ENCODE peak calls at places on chromosomes 2 and 18, in ten cellular contexts. G, U, L, V, P, R, D, M, E and N are unnamed samples.

GRCh38 chr2:113124984-113125855 is 2.2 kb upstream of the IL1RN start:
- DNase-seq in R (no peak), G (no peak), U (no peak), M (no peak), D (no peak), L (no peak), P (no peak), V (no peak), E (peak; percentile 42), N (no peak)

GRCh38 chr2:72008608-72009007 is 139.1 kb downstream of the CYP26B1 start:
- DNase-seq in U (no peak), G (no peak), P (no peak), R (no peak), V (no peak), D (no peak), E (no peak), L (no peak), M (no peak), N (no peak)

GRCh38 chr2:172552547-172553291 is 3.2 kb upstream of the PDK1 start:
- DNase-seq in M (no peak), V (peak; percentile 69), E (peak; percentile 94), L (peak; percentile 81), G (peak; percentile 69), P (no peak), R (peak; percentile 49), D (peak; percentile 91), U (peak; percentile 19), N (peak; percentile 65)

GRCh38 chr2:202023904-202024266 is 9.8 kb upstream of the FZD7 start:
- DNase-seq in V (no peak), L (no peak), M (no peak), P (no peak), G (no peak), D (no peak), U (no peak), E (no peak), R (no peak), N (no peak)

GRCh38 chr2:145157626-145158025 is 637.7 kb upstream of the ZEB2 start:
- DNase-seq in V (no peak), D (no peak), P (no peak), G (peak; percentile 15), U (no peak), L (no peak), E (no peak), M (no peak), R (no peak), N (peak; percentile 4)

GRCh38 chr2:200477667-200478121 is 32.2 kb downstream of the KCTD18 start:
- DNase-seq in D (peak; percentile 32), E (no peak), U (no peak), M (no peak), V (peak; percentile 66), G (no peak), R (no peak), P (no peak), L (no peak), N (no peak)

GRCh38 chr2:88082781-88083180 is 15.2 kb downstream of the SMYD1 start:
- DNase-seq in P (no peak), D (no peak), M (no peak), R (no peak), U (no peak), G (no peak), L (no peak), E (no peak), V (no peak), N (no peak)

GRCh38 chr2:42859006-42859552 is 66.7 kb upstream of the HAAO start:
- DNase-seq in U (peak; percentile 76), G (peak; percentile 68), P (peak; percentile 50), E (peak; percentile 52), D (peak; percentile 90), L (peak; percentile 56), R (peak; percentile 83), M (peak; percentile 75), V (peak; percentile 63), N (peak; percentile 71)

GRCh38 chr18:3466051-3466450 is 16.1 kb downstream of the TGIF1 start:
- DNase-seq in M (no peak), E (peak; percentile 67), P (no peak), V (peak; percentile 87), L (peak; percentile 82), G (no peak), U (peak; percentile 66), R (peak; percentile 37), D (peak; percentile 93), N (peak; percentile 62)

GRCh38 chr18:34358923-34359322 is 134.2 kb upstream of the NOL4 start:
- DNase-seq in D (no peak), V (no peak), P (no peak), R (no peak), E (no peak), U (no peak), L (no peak), G (no peak), M (no peak), N (no peak)

GRCh38 chr2:28639836-28640235 is 111.8 kb upstream of the PPP1CB start:
- DNase-seq in E (no peak), D (no peak), G (no peak), V (no peak), P (no peak), L (no peak), M (no peak), R (peak; percentile 66), U (peak; percentile 39), N (no peak)

GRCh38 chr18:11665146-11665545 is 23.9 kb upstream of the GNAL start:
- DNase-seq in V (no peak), D (no peak), U (no peak), R (no peak), L (no peak), G (no peak), E (no peak), P (no peak), M (no peak), N (no peak)

GRCh38 chr2:128277961-128278681 is 40.5 kb downstream of the HS6ST1 start:
- DNase-seq in V (no peak), M (peak; percentile 44), D (no peak), G (no peak), U (no peak), L (no peak), R (no peak), P (no peak), E (no peak), N (no peak)

GRCh38 chr2:144412727-144413126 is 107.2 kb downstream of the ZEB2 start:
- DNase-seq in U (no peak), M (no peak), G (no peak), V (no peak), E (no peak), R (no peak), D (peak; percentile 27), L (no peak), P (no peak), N (no peak)

GRCh38 chr2:240479561-240479960 is 44.1 kb downstream of the GPC1 start:
- DNase-seq in V (no peak), U (no peak), L (no peak), D (no peak), R (peak; percentile 2), P (no peak), G (no peak), M (no peak), E (no peak), N (no peak)

GRCh38 chr2:99636432-99637034 is 146.7 kb upstream of the REV1 start:
- DNase-seq in E (no peak), R (no peak), G (no peak), L (no peak), V (no peak), D (peak; percentile 8), M (no peak), P (no peak), U (no peak), N (no peak)

GRCh38 chr2:45649855-45650806 is 1.3 kb upstream of the PRKCE start:
- DNase-seq in M (peak; percentile 80), G (no peak), R (peak; percentile 86), V (no peak), P (peak; percentile 42), D (peak; percentile 63), U (peak; percentile 55), E (peak; percentile 42), L (no peak), N (peak; percentile 82)

GRCh38 chr18:6810191-6810590 is 80.7 kb downstream of the ARHGAP28 start:
- DNase-seq in U (no peak), R (no peak), P (no peak), E (no peak), L (no peak), V (no peak), M (no peak), G (no peak), D (peak; percentile 73), N (no peak)

GRCh38 chr2:23526114-23526513 is 141.1 kb downstream of the KLHL29 start:
- DNase-seq in E (no peak), V (no peak), G (no peak), D (no peak), L (no peak), R (no peak), M (no peak), P (no peak), U (no peak), N (no peak)

GRCh38 chr2:37367984-37368383 is 23.6 kb downstream of the QPCT start:
- DNase-seq in G (no peak), D (no peak), V (no peak), E (no peak), P (no peak), U (no peak), L (no peak), R (no peak), M (no peak), N (no peak)

GRCh38 chr2:27566628-27567027 is 16.2 kb upstream of the ZNF512 start:
- DNase-seq in D (peak; percentile 45), L (peak; percentile 73), U (no peak), M (no peak), V (peak; percentile 50), E (peak; percentile 68), G (no peak), R (no peak), P (no peak), N (peak; percentile 62)

GRCh38 chr2:236250909-236251579 is 13.2 kb downstream of the ASB18 start:
- DNase-seq in L (no peak), P (no peak), D (no peak), R (no peak), G (no peak), E (no peak), V (no peak), M (no peak), U (no peak), N (no peak)

GRCh38 chr2:54728669-54729120 is 5.2 kb downstream of the EML6 start:
- DNase-seq in V (peak; percentile 92), D (peak; percentile 70), U (peak; percentile 79), P (no peak), E (peak; percentile 92), M (no peak), L (peak; percentile 85), G (peak; percentile 30), R (peak; percentile 68), N (peak; percentile 66)

GRCh38 chr2:180790891-180791290 is 189.5 kb upstream of the UBE2E3 start:
- DNase-seq in G (no peak), V (no peak), L (no peak), E (no peak), M (no peak), R (no peak), U (no peak), D (peak; percentile 50), P (no peak), N (no peak)

GRCh38 chr2:95352291-95353054 is 50.0 kb upstream of the FAHD2A start:
- DNase-seq in R (no peak), D (no peak), U (no peak), M (no peak), G (no peak), L (no peak), E (no peak), P (no peak), V (no peak), N (no peak)

GRCh38 chr2:10265328-10266132 is 37.2 kb upstream of the HPCAL1 start:
- DNase-seq in V (no peak), P (no peak), U (no peak), D (no peak), R (no peak), L (no peak), E (no peak), M (peak; percentile 25), G (no peak), N (no peak)

GRCh38 chr2:38515155-38516074 is 87.3 kb downstream of the HNRNPLL start:
- DNase-seq in R (peak; percentile 46), P (no peak), L (peak; percentile 14), E (peak; percentile 78), M (no peak), U (no peak), V (peak; percentile 20), G (no peak), D (peak; percentile 90), N (peak; percentile 69)